ENCODE peak calls at places on chromosomes 13 and 19, in four cellular contexts. J, D, C and S are unnamed samples.
A peak's percentile ranks its signal among the peaks of the same experiment; 100 is the strongest.

GRCh38 chr13:112983428-112984196 is 14.6 kb downstream of the MCF2L start:
- DNase-seq in J (no peak), D (no peak), C (no peak), S (no peak)

GRCh38 chr19:28045621-28046020 is 1167.3 kb downstream of the UQCRFS1 start:
- DNase-seq in J (no peak), D (no peak), C (no peak), S (no peak)

GRCh38 chr19:40756502-40757110 is 5.6 kb downstream of the SNRPA start:
- DNase-seq in J (no peak), D (no peak), C (no peak), S (no peak)

GRCh38 chr13:47144782-47145181 is 247.9 kb upstream of the HTR2A start:
- DNase-seq in J (no peak), D (no peak), C (no peak), S (no peak)

GRCh38 chr13:106161186-106161585 is 374.3 kb downstream of the EFNB2 start:
- DNase-seq in J (no peak), D (no peak), C (no peak), S (no peak)

GRCh38 chr13:62875118-62875640 is 1459.5 kb upstream of the PCDH20 start:
- DNase-seq in J (no peak), D (no peak), C (no peak), S (no peak)

GRCh38 chr13:40082644-40083043 is 427.2 kb downstream of the COG6 start:
- DNase-seq in J (no peak), D (no peak), C (no peak), S (no peak)

GRCh38 chr19:18160792-18161690 is 8.1 kb downstream of the PIK3R2 start:
- DNase-seq in J (peak; percentile 81), D (peak; percentile 99), C (peak; percentile 89), S (peak; percentile 97)

GRCh38 chr19:46616631-46617322 is 8.1 kb downstream of the PTGIR start:
- DNase-seq in J (peak; percentile 86), D (peak; percentile 37), C (peak; percentile 82), S (peak; percentile 63)

GRCh38 chr13:111537843-111538499 is 217.5 kb downstream of the TEX29 start:
- DNase-seq in J (no peak), D (no peak), C (no peak), S (no peak)

GRCh38 chr19:6740589-6741348 is 1.3 kb downstream of the TRIP10 start:
- DNase-seq in J (peak; percentile 65), D (peak; percentile 70), C (peak; percentile 81), S (no peak)

GRCh38 chr13:45316996-45317395 is 24.0 kb downstream of the TPT1 start:
- DNase-seq in J (no peak), D (no peak), C (no peak), S (no peak)

GRCh38 chr19:18408053-18408476 is 10.6 kb upstream of the LRRC25 start:
- DNase-seq in J (peak; percentile 52), D (peak; percentile 70), C (peak; percentile 80), S (peak; percentile 79)

GRCh38 chr19:53424968-53425597 is 6.7 kb upstream of the ZNF761 start:
- DNase-seq in J (no peak), D (peak; percentile 64), C (peak; percentile 76), S (peak; percentile 33)

GRCh38 chr19:1512671-1513491 is at the start of gene ADAMTSL5:
- DNase-seq in J (peak; percentile 71), D (peak; percentile 77), C (peak; percentile 81), S (peak; percentile 90)

GRCh38 chr19:38661996-38662395 is 14.5 kb downstream of the ACTN4 start:
- DNase-seq in J (peak; percentile 78), D (no peak), C (no peak), S (no peak)

GRCh38 chr13:113092776-113093579 is 12.6 kb upstream of the F7 start:
- DNase-seq in J (no peak), D (no peak), C (no peak), S (no peak)

GRCh38 chr13:96020155-96020575 is 33.0 kb downstream of the UGGT2 start:
- DNase-seq in J (peak; percentile 23), D (no peak), C (no peak), S (peak; percentile 52)

GRCh38 chr13:50888362-50888761 is 21.2 kb upstream of the RNASEH2B start:
- DNase-seq in J (no peak), D (no peak), C (no peak), S (no peak)

GRCh38 chr13:111474136-111475002 is 153.9 kb downstream of the TEX29 start:
- DNase-seq in J (no peak), D (peak; percentile 47), C (no peak), S (peak; percentile 71)

GRCh38 chr19:44764975-44765948 is 12.4 kb upstream of the CBLC start:
- DNase-seq in J (peak; percentile 66), D (no peak), C (peak; percentile 74), S (no peak)

GRCh38 chr13:42991892-42992584 is at the start of gene EPSTI1:
- DNase-seq in J (peak; percentile 46), D (peak; percentile 69), C (peak; percentile 85), S (peak; percentile 57)

GRCh38 chr13:113291997-113292862 is 4.8 kb upstream of the LAMP1 start:
- DNase-seq in J (no peak), D (no peak), C (peak; percentile 83), S (no peak)

GRCh38 chr19:19847781-19848180 is 17.9 kb upstream of the ZNF253 start:
- DNase-seq in J (no peak), D (no peak), C (no peak), S (no peak)

GRCh38 chr19:45597425-45598111 is 4.4 kb downstream of the GPR4 start:
- DNase-seq in J (no peak), D (peak; percentile 12), C (no peak), S (peak; percentile 4)

GRCh38 chr19:36140289-36141038 is 598 bp downstream of the CAPNS1 start:
- DNase-seq in J (peak; percentile 63), D (peak; percentile 83), C (no peak), S (peak; percentile 90)

GRCh38 chr13:62371737-62372136 is 956.1 kb upstream of the PCDH20 start:
- DNase-seq in J (no peak), D (no peak), C (no peak), S (no peak)

GRCh38 chr13:45422731-45423130 is 4.6 kb upstream of the SLC25A30 start:
- DNase-seq in J (no peak), D (no peak), C (no peak), S (no peak)

GRCh38 chr19:3142292-3142670 is 6.4 kb downstream of the GNA15 start:
- DNase-seq in J (no peak), D (no peak), C (no peak), S (no peak)

GRCh38 chr13:71477735-71478134 is 389.3 kb downstream of the DACH1 start:
- DNase-seq in J (no peak), D (no peak), C (no peak), S (peak; percentile 7)
- TF ChIP-seq CTCF in J (no peak), D (no peak), C (peak; percentile 21), S (peak; percentile 33)

GRCh38 chr19:4375620-4376228 is 24.6 kb downstream of the SH3GL1 start:
- DNase-seq in J (peak; percentile 61), D (peak; percentile 70), C (no peak), S (peak; percentile 62)
- TF ChIP-seq CTCF in J (no peak), D (peak; percentile 63), C (peak; percentile 25), S (peak; percentile 28)

DNA sequence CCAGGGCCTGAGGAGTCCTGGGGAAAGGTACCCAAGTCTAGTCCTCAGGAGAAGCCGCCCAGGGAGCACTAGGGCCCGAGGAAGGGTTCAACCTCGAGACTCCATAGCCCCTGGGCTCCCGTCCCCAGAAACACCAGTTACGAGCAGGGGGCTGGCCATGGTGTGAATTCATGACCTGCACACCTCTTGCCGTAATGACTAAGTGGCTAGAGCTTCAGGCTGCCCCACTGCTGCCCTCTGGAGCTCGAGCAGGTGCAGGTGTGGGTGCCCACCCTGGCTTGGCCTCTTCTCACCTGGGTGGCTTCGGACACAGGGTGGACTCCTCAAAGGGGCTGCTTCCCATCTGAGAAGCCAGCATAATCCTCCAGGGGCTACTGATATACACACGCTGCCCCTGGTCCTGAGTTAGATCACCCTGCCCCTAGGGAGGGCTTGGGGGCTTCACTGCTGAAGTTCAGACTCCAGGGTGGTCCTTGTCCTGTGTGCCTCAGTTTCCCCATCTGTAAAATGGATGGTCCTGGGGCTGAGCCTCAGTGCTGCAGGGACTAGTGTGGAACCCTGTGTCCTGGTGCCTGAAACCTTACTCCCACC is 13.6 kb downstream of the SPC24 start:
- DNase-seq in J (peak; percentile 61), D (no peak), C (peak; percentile 70), S (no peak)
- TF ChIP-seq CTCF in J (peak; percentile 35), D (no peak), C (peak; percentile 19), S (no peak)

DNA sequence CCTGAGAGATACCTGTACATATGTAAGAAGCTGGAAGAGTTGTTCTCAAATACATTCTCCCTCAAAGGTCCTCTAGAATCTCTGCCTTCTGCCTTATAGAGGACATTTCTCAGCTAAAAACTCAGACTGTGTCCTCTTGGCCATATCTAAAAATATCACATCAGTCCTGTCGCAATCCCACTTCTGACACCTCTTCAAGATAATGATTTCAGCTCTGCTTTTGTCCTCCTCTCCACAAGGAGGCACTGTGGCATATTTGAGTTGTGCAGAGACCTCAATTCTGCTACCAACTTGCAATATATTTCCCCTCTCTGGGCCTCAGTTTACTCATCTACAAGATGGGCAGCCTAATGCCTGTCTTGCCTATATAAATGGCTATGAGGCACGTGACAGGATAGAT is 16.6 kb downstream of the ADAMTS10 start:
- DNase-seq in J (no peak), D (no peak), C (no peak), S (no peak)
- TF ChIP-seq CTCF in J (no peak), D (no peak), C (peak; percentile 40), S (no peak)